ENCODE peak calls at places on chromosomes 1 and 21, in five cellular contexts. One of them, this sample, is unnamed.

GRCh38 chr1:50422946-50423669 is at the start of gene DMRTA2:
- ATAC-seq in IMR-90: peak; percentile 39
- ATAC-seq in upper lobe of right lung: peak; percentile 7
- ATAC-seq in thoracic aorta: no peak
- ATAC-seq in PC-3: no peak
- ATAC-seq in this sample: no peak

GRCh38 chr1:57024855-57025254 is 59.0 kb upstream of the C8B start:
- ATAC-seq in thoracic aorta: no peak
- ATAC-seq in upper lobe of right lung: no peak
- ATAC-seq in IMR-90: no peak
- ATAC-seq in PC-3: no peak
- ATAC-seq in this sample: no peak

GRCh38 chr1:101293461-101294045 is 56.7 kb downstream of the S1PR1 start:
- ATAC-seq in upper lobe of right lung: no peak
- ATAC-seq in PC-3: no peak
- ATAC-seq in IMR-90: no peak
- ATAC-seq in thoracic aorta: no peak
- ATAC-seq in this sample: no peak

GRCh38 chr1:163875214-163875926 is 553.6 kb downstream of the NUF2 start:
- ATAC-seq in IMR-90: no peak
- ATAC-seq in PC-3: no peak
- ATAC-seq in thoracic aorta: no peak
- ATAC-seq in upper lobe of right lung: no peak
- ATAC-seq in this sample: peak; percentile 90

GRCh38 chr1:98426092-98426491 is 235.4 kb upstream of the SNX7 start:
- ATAC-seq in upper lobe of right lung: no peak
- ATAC-seq in PC-3: no peak
- ATAC-seq in thoracic aorta: no peak
- ATAC-seq in IMR-90: no peak
- ATAC-seq in this sample: no peak

GRCh38 chr1:86503477-86504129 is 34.9 kb downstream of the CLCA1 start:
- ATAC-seq in IMR-90: peak; percentile 83
- ATAC-seq in thoracic aorta: no peak
- ATAC-seq in upper lobe of right lung: peak; percentile 36
- ATAC-seq in PC-3: no peak
- ATAC-seq in this sample: no peak

GRCh38 chr1:48790397-48790796 is 13.7 kb upstream of the BEND5 start:
- ATAC-seq in upper lobe of right lung: no peak
- ATAC-seq in PC-3: no peak
- ATAC-seq in IMR-90: no peak
- ATAC-seq in thoracic aorta: no peak
- ATAC-seq in this sample: no peak

GRCh38 chr1:150225546-150225945 is 10.4 kb downstream of the ANP32E start:
- ATAC-seq in IMR-90: no peak
- ATAC-seq in PC-3: no peak
- ATAC-seq in thoracic aorta: no peak
- ATAC-seq in upper lobe of right lung: no peak
- ATAC-seq in this sample: no peak

GRCh38 chr1:44566281-44567046 is 107.8 kb downstream of the TMEM53 start:
- ATAC-seq in thoracic aorta: no peak
- ATAC-seq in PC-3: no peak
- ATAC-seq in IMR-90: no peak
- ATAC-seq in upper lobe of right lung: no peak
- ATAC-seq in this sample: no peak

GRCh38 chr1:19405195-19405760 is 80.1 kb downstream of the CAPZB start:
- ATAC-seq in IMR-90: no peak
- ATAC-seq in PC-3: no peak
- ATAC-seq in upper lobe of right lung: no peak
- ATAC-seq in thoracic aorta: no peak
- ATAC-seq in this sample: peak; percentile 52

GRCh38 chr1:160622885-160623633 is 23.8 kb downstream of the SLAMF1 start:
- ATAC-seq in upper lobe of right lung: no peak
- ATAC-seq in thoracic aorta: no peak
- ATAC-seq in IMR-90: no peak
- ATAC-seq in PC-3: no peak
- ATAC-seq in this sample: no peak

GRCh38 chr21:42733037-42733632 is 79.7 kb downstream of the PDE9A start:
- ATAC-seq in PC-3: no peak
- ATAC-seq in IMR-90: no peak
- ATAC-seq in thoracic aorta: no peak
- ATAC-seq in upper lobe of right lung: no peak
- ATAC-seq in this sample: no peak

GRCh38 chr1:209576392-209576791 is 7.1 kb upstream of the CAMK1G start:
- ATAC-seq in IMR-90: no peak
- ATAC-seq in PC-3: no peak
- ATAC-seq in upper lobe of right lung: no peak
- ATAC-seq in thoracic aorta: no peak
- ATAC-seq in this sample: no peak

GRCh38 chr21:32742470-32742869 is 14.7 kb upstream of the SYNJ1 start:
- ATAC-seq in upper lobe of right lung: no peak
- ATAC-seq in PC-3: no peak
- ATAC-seq in IMR-90: no peak
- ATAC-seq in thoracic aorta: no peak
- ATAC-seq in this sample: no peak

GRCh38 chr1:9658186-9658585 is 6.7 kb downstream of the PIK3CD start:
- ATAC-seq in upper lobe of right lung: no peak
- ATAC-seq in IMR-90: no peak
- ATAC-seq in thoracic aorta: no peak
- ATAC-seq in PC-3: no peak
- ATAC-seq in this sample: no peak

GRCh38 chr1:230730979-230731378 is 16.2 kb upstream of the CAPN9 start:
- ATAC-seq in upper lobe of right lung: no peak
- ATAC-seq in PC-3: no peak
- ATAC-seq in thoracic aorta: no peak
- ATAC-seq in IMR-90: no peak
- ATAC-seq in this sample: peak; percentile 30

GRCh38 chr1:3293563-3294080 is 160.8 kb upstream of the ARHGEF16 start:
- ATAC-seq in thoracic aorta: no peak
- ATAC-seq in PC-3: no peak
- ATAC-seq in IMR-90: no peak
- ATAC-seq in upper lobe of right lung: no peak
- ATAC-seq in this sample: no peak

GRCh38 chr1:235073331-235073967 is 55.2 kb downstream of the TOMM20 start:
- ATAC-seq in thoracic aorta: no peak
- ATAC-seq in PC-3: peak; percentile 48
- ATAC-seq in upper lobe of right lung: peak; percentile 80
- ATAC-seq in IMR-90: no peak
- ATAC-seq in this sample: no peak

GRCh38 chr1:93304716-93305138 is 41.0 kb upstream of the DR1 start:
- ATAC-seq in IMR-90: peak; percentile 94
- ATAC-seq in PC-3: peak; percentile 75
- ATAC-seq in thoracic aorta: no peak
- ATAC-seq in upper lobe of right lung: peak; percentile 89
- ATAC-seq in this sample: no peak

GRCh38 chr1:63935553-63935952 is 161.7 kb downstream of the ROR1 start:
- ATAC-seq in thoracic aorta: no peak
- ATAC-seq in IMR-90: no peak
- ATAC-seq in upper lobe of right lung: no peak
- ATAC-seq in PC-3: no peak
- ATAC-seq in this sample: no peak

GRCh38 chr1:247407978-247408560 is 7.9 kb upstream of the NLRP3 start:
- ATAC-seq in upper lobe of right lung: peak; percentile 9
- ATAC-seq in thoracic aorta: no peak
- ATAC-seq in PC-3: no peak
- ATAC-seq in IMR-90: no peak
- ATAC-seq in this sample: no peak

GRCh38 chr1:98030483-98030882 is 109.6 kb upstream of the DPYD start:
- ATAC-seq in upper lobe of right lung: no peak
- ATAC-seq in PC-3: peak; percentile 85
- ATAC-seq in thoracic aorta: no peak
- ATAC-seq in IMR-90: peak; percentile 75
- ATAC-seq in this sample: no peak

GRCh38 chr1:9235123-9235513 is 544 bp downstream of the H6PD start:
- ATAC-seq in thoracic aorta: no peak
- ATAC-seq in upper lobe of right lung: no peak
- ATAC-seq in PC-3: no peak
- ATAC-seq in IMR-90: no peak
- ATAC-seq in this sample: peak; percentile 17

GRCh38 chr1:71834570-71835441 is 447.5 kb downstream of the NEGR1 start:
- ATAC-seq in IMR-90: no peak
- ATAC-seq in upper lobe of right lung: no peak
- ATAC-seq in PC-3: no peak
- ATAC-seq in thoracic aorta: no peak
- ATAC-seq in this sample: no peak

GRCh38 chr21:15141236-15141970 is 76.6 kb upstream of the NRIP1 start:
- ATAC-seq in PC-3: no peak
- ATAC-seq in thoracic aorta: no peak
- ATAC-seq in IMR-90: no peak
- ATAC-seq in upper lobe of right lung: peak; percentile 69
- ATAC-seq in this sample: no peak

GRCh38 chr1:28517649-28517999 is 11.8 kb downstream of the RCC1 start:
- ATAC-seq in IMR-90: peak; percentile 13
- ATAC-seq in thoracic aorta: peak; percentile 15
- ATAC-seq in upper lobe of right lung: no peak
- ATAC-seq in PC-3: peak; percentile 13
- ATAC-seq in this sample: peak; percentile 2

GRCh38 chr1:88791192-88791591 is 100.2 kb downstream of the GTF2B start:
- ATAC-seq in thoracic aorta: no peak
- ATAC-seq in PC-3: no peak
- ATAC-seq in upper lobe of right lung: no peak
- ATAC-seq in IMR-90: peak; percentile 32
- ATAC-seq in this sample: no peak

GRCh38 chr1:39614488-39614887 is 25.0 kb downstream of the HEYL start:
- ATAC-seq in upper lobe of right lung: no peak
- ATAC-seq in PC-3: no peak
- ATAC-seq in thoracic aorta: no peak
- ATAC-seq in IMR-90: no peak
- ATAC-seq in this sample: no peak

GRCh38 chr1:39613250-39613649 is 26.2 kb downstream of the HEYL start:
- ATAC-seq in upper lobe of right lung: no peak
- ATAC-seq in thoracic aorta: no peak
- ATAC-seq in IMR-90: peak; percentile 84
- ATAC-seq in PC-3: peak; percentile 29
- ATAC-seq in this sample: no peak

GRCh38 chr1:39608906-39609305 is 30.5 kb downstream of the HEYL start:
- ATAC-seq in PC-3: no peak
- ATAC-seq in upper lobe of right lung: no peak
- ATAC-seq in thoracic aorta: no peak
- ATAC-seq in IMR-90: no peak
- ATAC-seq in this sample: no peak

GRCh38 chr1:39615086-39615662 is 24.3 kb downstream of the HEYL start:
- ATAC-seq in thoracic aorta: no peak
- ATAC-seq in PC-3: no peak
- ATAC-seq in IMR-90: no peak
- ATAC-seq in upper lobe of right lung: no peak
- ATAC-seq in this sample: no peak

DNA sequence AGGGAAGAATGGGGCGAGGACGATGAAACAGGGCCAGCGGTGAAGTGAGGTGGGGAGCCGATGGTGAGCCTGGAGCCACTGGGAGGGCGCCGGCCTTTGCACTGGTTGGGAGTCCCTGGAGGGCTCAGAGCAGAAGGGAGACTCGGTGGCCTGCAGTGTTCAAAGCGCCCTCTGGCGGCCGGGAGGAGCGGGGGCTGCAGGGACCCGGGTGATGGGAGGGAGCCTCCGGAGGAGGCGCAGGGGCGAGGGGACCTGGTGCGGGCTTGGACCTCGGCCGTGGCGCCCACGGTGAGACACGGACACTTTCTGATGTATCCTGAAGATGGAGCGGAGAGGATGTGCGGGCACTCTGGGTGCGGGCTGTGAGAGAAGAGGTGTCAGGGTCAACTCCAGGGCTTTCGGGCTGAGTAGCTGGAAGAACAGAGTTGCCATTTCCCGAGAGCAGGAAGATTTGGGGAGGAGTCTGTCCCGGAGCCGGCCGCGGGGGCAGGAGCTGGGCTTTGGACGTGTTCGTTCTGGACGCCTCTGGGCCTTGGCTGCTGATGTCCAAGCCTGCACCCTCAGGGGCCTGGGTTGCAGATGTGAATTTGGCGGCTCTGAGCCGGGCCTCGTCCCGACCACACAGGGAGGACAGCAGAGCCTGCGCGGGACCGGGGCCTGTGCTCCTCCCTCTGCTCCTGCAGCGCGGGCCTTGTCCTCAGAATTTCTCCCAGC is 29.7 kb downstream of the HEYL start:
- ATAC-seq in IMR-90: no peak
- ATAC-seq in thoracic aorta: no peak
- ATAC-seq in PC-3: peak; percentile 31
- ATAC-seq in upper lobe of right lung: peak; percentile 92
- ATAC-seq in this sample: peak; percentile 77
- TF ChIP-seq CTCF in IMR-90: peak; percentile 54
- TF ChIP-seq CTCF in thoracic aorta: peak; percentile 80
- TF ChIP-seq CTCF in PC-3: peak; percentile 82
- TF ChIP-seq CTCF in upper lobe of right lung: peak; percentile 89
- TF ChIP-seq CTCF in this sample: peak; percentile 80

GRCh38 chr1:241503444-241503843 is 16.1 kb downstream of the FH start:
- ATAC-seq in upper lobe of right lung: no peak
- ATAC-seq in PC-3: no peak
- ATAC-seq in thoracic aorta: no peak
- ATAC-seq in IMR-90: no peak
- ATAC-seq in this sample: no peak

GRCh38 chr1:241499910-241500309 is 19.6 kb downstream of the FH start:
- ATAC-seq in IMR-90: peak; percentile 71
- ATAC-seq in upper lobe of right lung: no peak
- ATAC-seq in PC-3: peak; percentile 82
- ATAC-seq in thoracic aorta: no peak
- ATAC-seq in this sample: no peak
- H3K36me3 ChIP-seq in IMR-90: peaks cover 32% of the 10 kb centered on the region
- H3K36me3 ChIP-seq in upper lobe of right lung: peaks cover 95% of the 10 kb centered on the region
- H3K36me3 ChIP-seq in PC-3: peaks cover 81% of the 10 kb centered on the region
- H3K36me3 ChIP-seq in thoracic aorta: peaks cover 21% of the 10 kb centered on the region
- H3K36me3 ChIP-seq in this sample: peaks cover 100% of the 10 kb centered on the region

GRCh38 chr1:181126871-181127587 is 38.5 kb downstream of the IER5 start:
- ATAC-seq in PC-3: peak; percentile 56
- ATAC-seq in IMR-90: no peak
- ATAC-seq in thoracic aorta: no peak
- ATAC-seq in upper lobe of right lung: no peak
- ATAC-seq in this sample: no peak

GRCh38 chr1:181129771-181130606 is 41.5 kb downstream of the IER5 start:
- ATAC-seq in thoracic aorta: no peak
- ATAC-seq in PC-3: no peak
- ATAC-seq in IMR-90: no peak
- ATAC-seq in upper lobe of right lung: no peak
- ATAC-seq in this sample: no peak

GRCh38 chr1:181127898-181128453 is 39.5 kb downstream of the IER5 start:
- ATAC-seq in PC-3: peak; percentile 50
- ATAC-seq in IMR-90: peak; percentile 40
- ATAC-seq in upper lobe of right lung: no peak
- ATAC-seq in thoracic aorta: no peak
- ATAC-seq in this sample: no peak

GRCh38 chr1:181131255-181131901 is 42.9 kb downstream of the IER5 start:
- ATAC-seq in thoracic aorta: no peak
- ATAC-seq in upper lobe of right lung: no peak
- ATAC-seq in IMR-90: no peak
- ATAC-seq in PC-3: no peak
- ATAC-seq in this sample: no peak

GRCh38 chr1:181128592-181129497 is 40.3 kb downstream of the IER5 start:
- ATAC-seq in upper lobe of right lung: peak; percentile 84
- ATAC-seq in PC-3: no peak
- ATAC-seq in thoracic aorta: no peak
- ATAC-seq in IMR-90: peak; percentile 72
- ATAC-seq in this sample: peak; percentile 43
- H3K4me1 ChIP-seq in upper lobe of right lung: peaks cover 45% of the 10 kb centered on the region
- H3K4me1 ChIP-seq in PC-3: peaks cover 23% of the 10 kb centered on the region
- H3K4me1 ChIP-seq in thoracic aorta: peaks cover 10% of the 10 kb centered on the region
- H3K4me1 ChIP-seq in IMR-90: peaks cover 12% of the 10 kb centered on the region
- H3K4me1 ChIP-seq in this sample: peaks cover 4% of the 10 kb centered on the region

GRCh38 chr1:161725888-161726630 is 4.7 kb downstream of the FCRLB start:
- ATAC-seq in upper lobe of right lung: peak; percentile 36
- ATAC-seq in IMR-90: peak; percentile 21
- ATAC-seq in PC-3: peak; percentile 23
- ATAC-seq in thoracic aorta: peak; percentile 30
- ATAC-seq in this sample: peak; percentile 41
- TF ChIP-seq CTCF in upper lobe of right lung: peak; percentile 27
- TF ChIP-seq CTCF in IMR-90: peak; percentile 39
- TF ChIP-seq CTCF in PC-3: no peak
- TF ChIP-seq CTCF in thoracic aorta: peak; percentile 37
- TF ChIP-seq CTCF in this sample: peak; percentile 46

GRCh38 chr1:77976433-77977076 is 2.3 kb downstream of the FUBP1 start:
- ATAC-seq in upper lobe of right lung: no peak
- ATAC-seq in PC-3: no peak
- ATAC-seq in thoracic aorta: no peak
- ATAC-seq in IMR-90: no peak
- ATAC-seq in this sample: no peak
- H3K36me3 ChIP-seq in upper lobe of right lung: peaks cover 11% of the 10 kb centered on the region
- H3K36me3 ChIP-seq in PC-3: peaks cover 25% of the 10 kb centered on the region
- H3K36me3 ChIP-seq in thoracic aorta: no peaks in the 10 kb centered on the region
- H3K36me3 ChIP-seq in IMR-90: peaks cover 9% of the 10 kb centered on the region
- H3K36me3 ChIP-seq in this sample: no peaks in the 10 kb centered on the region

This sample was measured in gastroesophageal sphincter.